ENCODE peak calls at places on chromosome 22, in five cellular contexts. L is HL-60, O is memory B cell, F is AG10803, M is cardiac fibroblast. Y is an unnamed sample.

GRCh38 chr22:49018601-49019000 is 809.1 kb downstream of the BRD1 start:
- DNase-seq in L (no peak), O (no peak), F (no peak), M (no peak), Y (no peak)

GRCh38 chr22:46043816-46044717 is 67.1 kb upstream of the WNT7B start:
- DNase-seq in L (no peak), O (peak; percentile 16), F (no peak), M (peak; percentile 48), Y (no peak)

GRCh38 chr22:36506637-36507517 is at the start of gene FOXRED2:
- DNase-seq in L (peak; percentile 83), O (peak; percentile 90), F (peak; percentile 71), M (peak; percentile 75), Y (peak; percentile 78)

GRCh38 chr22:49752598-49753091 is 75.0 kb downstream of the BRD1 start:
- DNase-seq in L (peak; percentile 15), O (no peak), F (no peak), M (no peak), Y (peak; percentile 78)

GRCh38 chr22:28711820-28712777 is 29.5 kb downstream of the CHEK2 start:
- DNase-seq in L (no peak), O (no peak), F (peak; percentile 97), M (peak; percentile 97), Y (peak; percentile 51)

GRCh38 chr22:48635825-48636224 is 1191.8 kb downstream of the BRD1 start:
- DNase-seq in L (no peak), O (no peak), F (no peak), M (no peak), Y (no peak)

GRCh38 chr22:30206964-30207363 is 39.6 kb downstream of the LIF start:
- DNase-seq in L (no peak), O (no peak), F (peak; percentile 95), M (peak; percentile 98), Y (no peak)

GRCh38 chr22:25113316-25113721 is 86.3 kb upstream of the CRYBB3 start:
- DNase-seq in L (no peak), O (no peak), F (no peak), M (no peak), Y (no peak)

GRCh38 chr22:41565403-41566054 is 4.7 kb downstream of the CSDC2 start:
- DNase-seq in L (no peak), O (no peak), F (peak; percentile 70), M (peak; percentile 85), Y (peak; percentile 41)

GRCh38 chr22:36659762-36660509 is 43.6 kb downstream of the CACNG2 start:
- DNase-seq in L (peak; percentile 83), O (no peak), F (peak; percentile 88), M (peak; percentile 91), Y (peak; percentile 69)

GRCh38 chr22:33922268-33922667 is 2.0 kb upstream of the LARGE1 start:
- DNase-seq in L (no peak), O (no peak), F (no peak), M (peak; percentile 37), Y (no peak)

GRCh38 chr22:40322818-40323447 is 23.4 kb upstream of the ADSL start:
- DNase-seq in L (no peak), O (no peak), F (no peak), M (no peak), Y (no peak)

GRCh38 chr22:28810839-28811491 is 10.6 kb upstream of the XBP1 start:
- DNase-seq in L (peak; percentile 90), O (no peak), F (peak; percentile 12), M (no peak), Y (peak; percentile 99)

GRCh38 chr22:37823134-37823985 is at the start of gene GALR3:
- DNase-seq in L (no peak), O (no peak), F (no peak), M (no peak), Y (no peak)

GRCh38 chr22:41987276-41987675 is 11.3 kb upstream of the WBP2NL start:
- DNase-seq in L (no peak), O (no peak), F (no peak), M (no peak), Y (no peak)

GRCh38 chr22:43260346-43260745 is 73.4 kb upstream of the TTLL12 start:
- DNase-seq in L (no peak), O (no peak), F (no peak), M (no peak), Y (no peak)

GRCh38 chr22:20522828-20523117 is 15.4 kb downstream of the MED15 start:
- DNase-seq in L (no peak), O (no peak), F (no peak), M (no peak), Y (no peak)

GRCh38 chr22:37074537-37074936 is 23.0 kb downstream of the KCTD17 start:
- DNase-seq in L (no peak), O (no peak), F (no peak), M (no peak), Y (no peak)

GRCh38 chr22:49930596-49931412 is 12.4 kb downstream of the CRELD2 start:
- DNase-seq in L (peak; percentile 91), O (peak; percentile 75), F (peak; percentile 69), M (peak; percentile 70), Y (peak; percentile 93)

GRCh38 chr22:31086703-31087330 is 5.7 kb downstream of the SMTN start:
- DNase-seq in L (no peak), O (no peak), F (no peak), M (no peak), Y (no peak)

GRCh38 chr22:22682807-22683667 is 38.6 kb downstream of the GGTLC2 start:
- DNase-seq in L (no peak), O (no peak), F (no peak), M (peak; percentile 13), Y (no peak)

GRCh38 chr22:21679383-21679782 is 13.6 kb downstream of the PPIL2 start:
- DNase-seq in L (no peak), O (no peak), F (no peak), M (no peak), Y (no peak)

GRCh38 chr22:37019309-37020191 is at the start of the genes MPST and TST:
- DNase-seq in L (peak; percentile 74), O (peak; percentile 41), F (peak; percentile 61), M (peak; percentile 57), Y (peak; percentile 47)

GRCh38 chr22:23147632-23148387 is 2.5 kb downstream of the RAB36 start:
- DNase-seq in L (no peak), O (no peak), F (peak; percentile 31), M (peak; percentile 67), Y (no peak)

GRCh38 chr22:48376428-48376827 is 1451.2 kb downstream of the BRD1 start:
- DNase-seq in L (no peak), O (no peak), F (no peak), M (no peak), Y (no peak)

GRCh38 chr22:38942702-38943101 is 14.7 kb upstream of the APOBEC3A start:
- DNase-seq in L (no peak), O (no peak), F (no peak), M (no peak), Y (no peak)

GRCh38 chr22:46534177-46534776 is 3.1 kb downstream of the CELSR1 start:
- DNase-seq in L (no peak), O (no peak), F (no peak), M (no peak), Y (no peak)

GRCh38 chr22:24937114-24937513 is 9.4 kb downstream of the LHFPL7 start:
- DNase-seq in L (peak; percentile 12), O (no peak), F (no peak), M (peak; percentile 60), Y (peak; percentile 20)

GRCh38 chr22:39117585-39118191 is 20.6 kb downstream of the APOBEC3H start:
- DNase-seq in L (peak; percentile 36), O (peak; percentile 71), F (peak; percentile 60), M (peak; percentile 66), Y (peak; percentile 57)

GRCh38 chr22:45194686-45195085 is 31.0 kb downstream of the NUP50 start:
- DNase-seq in L (no peak), O (no peak), F (no peak), M (no peak), Y (no peak)

GRCh38 chr22:19181786-19182471 is 3.4 kb upstream of the SLC25A1 start:
- DNase-seq in L (no peak), O (no peak), F (peak; percentile 32), M (no peak), Y (peak; percentile 48)

GRCh38 chr22:35593885-35594470 is 23.2 kb downstream of the MB start:
- DNase-seq in L (no peak), O (no peak), F (no peak), M (no peak), Y (no peak)

GRCh38 chr22:19886605-19887250 is 32.1 kb upstream of the GNB1L start:
- DNase-seq in L (peak; percentile 80), O (no peak), F (peak; percentile 92), M (peak; percentile 72), Y (peak; percentile 99)

Y was measured in MV-4-11.